ENCODE peak calls at places on chromosomes 6 and 20, in nine cellular contexts. W is RWPE2, Z is WTC11, Y is lower lobe of right lung, N is mucosa of descending colon, E is left lung, X is GM23338, I is A549, J is activated B cell treated with CpG ODN at 0.5 μM for 24 hours. G is an unnamed sample.

GRCh38 chr20:2595076-2595475 is 57.4 kb upstream of the NOP56 start:
- ATAC-seq in W (no peak), Z (no peak), Y (no peak), N (no peak), E (no peak), X (no peak), I (no peak), J (no peak), G (no peak)

GRCh38 chr6:2388554-2389324 is 143.3 kb upstream of the GMDS start:
- ATAC-seq in W (no peak), Z (no peak), Y (peak; percentile 17), N (no peak), E (no peak), X (no peak), I (no peak), J (no peak), G (no peak)

GRCh38 chr20:11045412-11046175 is 371.8 kb upstream of the JAG1 start:
- ATAC-seq in W (no peak), Z (no peak), Y (no peak), N (peak; percentile 78), E (no peak), X (no peak), I (no peak), J (no peak), G (no peak)

GRCh38 chr6:143966291-143966690 is 41.8 kb downstream of the PLAGL1 start:
- ATAC-seq in W (no peak), Z (no peak), Y (no peak), N (no peak), E (no peak), X (no peak), I (no peak), J (no peak), G (no peak)

GRCh38 chr20:58652606-58653303 is 1.7 kb downstream of the STX16 start:
- ATAC-seq in W (peak; percentile 20), Z (peak; percentile 2), Y (no peak), N (no peak), E (no peak), X (no peak), I (no peak), J (no peak), G (no peak)

GRCh38 chr6:41051873-41052272 is 1.1 kb upstream of the APOBEC2 start:
- ATAC-seq in W (no peak), Z (no peak), Y (no peak), N (no peak), E (no peak), X (no peak), I (no peak), J (peak; percentile 89), G (no peak)

GRCh38 chr6:90660971-90661370 is 74.1 kb upstream of the MAP3K7 start:
- ATAC-seq in W (no peak), Z (peak; percentile 46), Y (no peak), N (no peak), E (no peak), X (no peak), I (no peak), J (no peak), G (no peak)

GRCh38 chr20:5353624-5354496 is 37.1 kb upstream of the PROKR2 start:
- ATAC-seq in W (peak; percentile 92), Z (no peak), Y (no peak), N (peak; percentile 53), E (no peak), X (no peak), I (peak; percentile 72), J (no peak), G (no peak)

GRCh38 chr20:59151820-59152219 is 11.8 kb upstream of the ZNF831 start:
- ATAC-seq in W (no peak), Z (no peak), Y (no peak), N (no peak), E (no peak), X (no peak), I (no peak), J (no peak), G (no peak)

GRCh38 chr6:89887452-89888137 is 6.7 kb upstream of the GJA10 start:
- ATAC-seq in W (peak; percentile 33), Z (peak; percentile 85), Y (peak; percentile 57), N (no peak), E (peak; percentile 34), X (peak; percentile 87), I (no peak), J (no peak), G (no peak)

GRCh38 chr20:49983848-49984408 is 1.1 kb downstream of the SNAI1 start:
- ATAC-seq in W (no peak), Z (no peak), Y (no peak), N (no peak), E (no peak), X (no peak), I (no peak), J (no peak), G (no peak)

GRCh38 chr6:130107710-130108109 is 89.3 kb downstream of the L3MBTL3 start:
- ATAC-seq in W (no peak), Z (no peak), Y (no peak), N (no peak), E (no peak), X (no peak), I (no peak), J (peak; percentile 51), G (no peak)

GRCh38 chr6:85856235-85856634 is 213.5 kb upstream of the SYNCRIP start:
- ATAC-seq in W (no peak), Z (no peak), Y (no peak), N (no peak), E (no peak), X (no peak), I (no peak), J (no peak), G (no peak)

GRCh38 chr6:129475477-129476247 is 234.3 kb downstream of the ARHGAP18 start:
- ATAC-seq in W (no peak), Z (peak; percentile 61), Y (no peak), N (no peak), E (no peak), X (peak; percentile 31), I (no peak), J (no peak), G (no peak)

GRCh38 chr20:1062334-1063015 is 55.9 kb upstream of the PSMF1 start:
- ATAC-seq in W (peak; percentile 40), Z (peak; percentile 43), Y (no peak), N (peak; percentile 95), E (no peak), X (peak; percentile 53), I (no peak), J (no peak), G (no peak)

GRCh38 chr6:139490482-139490881 is 116.0 kb upstream of the CITED2 start:
- ATAC-seq in W (no peak), Z (no peak), Y (peak; percentile 50), N (peak; percentile 80), E (peak; percentile 27), X (no peak), I (no peak), J (peak; percentile 5), G (no peak)

GRCh38 chr6:15391500-15391899 is 145.6 kb downstream of the JARID2 start:
- ATAC-seq in W (no peak), Z (no peak), Y (no peak), N (no peak), E (no peak), X (no peak), I (no peak), J (no peak), G (no peak)

GRCh38 chr6:83593395-83593785 is 81.1 kb downstream of the PRSS35 start:
- ATAC-seq in W (no peak), Z (peak; percentile 17), Y (no peak), N (no peak), E (no peak), X (peak; percentile 26), I (no peak), J (no peak), G (no peak)

GRCh38 chr6:83590413-83590812 is 78.1 kb downstream of the PRSS35 start:
- ATAC-seq in W (no peak), Z (no peak), Y (no peak), N (no peak), E (peak; percentile 23), X (no peak), I (no peak), J (no peak), G (no peak)

GRCh38 chr6:83594936-83595335 is 82.6 kb downstream of the PRSS35 start:
- ATAC-seq in W (no peak), Z (no peak), Y (no peak), N (no peak), E (no peak), X (no peak), I (no peak), J (no peak), G (no peak)

GRCh38 chr6:83597511-83597910 is 85.2 kb downstream of the PRSS35 start:
- ATAC-seq in W (no peak), Z (no peak), Y (no peak), N (no peak), E (no peak), X (no peak), I (no peak), J (no peak), G (no peak)

DNA sequence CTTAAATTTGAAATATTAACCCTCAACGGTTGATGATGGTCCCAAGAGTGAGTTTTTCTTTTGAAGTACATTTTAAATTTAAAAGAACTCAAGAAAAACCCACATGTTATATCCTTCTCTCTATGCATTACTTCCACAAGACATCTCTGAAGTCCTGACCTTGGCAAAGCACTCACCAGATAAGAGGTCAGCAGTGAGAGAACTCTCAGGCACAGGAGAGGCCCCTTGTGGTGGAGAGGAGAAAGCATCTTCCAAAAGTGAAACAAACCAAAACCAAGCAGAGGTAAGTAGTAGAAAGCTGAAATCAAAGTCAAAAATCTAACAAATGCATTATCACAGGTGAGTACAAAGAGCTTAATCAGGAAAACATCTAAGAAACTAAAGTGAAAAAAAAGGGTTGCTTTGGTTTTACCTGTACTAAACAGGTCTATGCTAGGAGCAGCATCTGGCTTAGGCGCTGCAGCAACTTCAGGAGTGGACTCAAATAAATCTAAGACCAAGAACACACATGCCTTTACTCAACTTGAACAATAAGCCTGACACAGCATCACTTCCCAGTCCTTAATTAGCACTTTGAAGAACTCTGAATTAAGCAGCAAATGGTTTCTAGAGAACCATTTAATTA is 80.5 kb downstream of the PRSS35 start:
- ATAC-seq in W (peak; percentile 73), Z (peak; percentile 96), Y (no peak), N (peak; percentile 45), E (peak; percentile 63), X (peak; percentile 94), I (peak; percentile 84), J (no peak), G (no peak)
- TF ChIP-seq CTCF in W (peak; percentile 62), Z (peak; percentile 24), Y (peak; percentile 34), N (no peak), E (peak; percentile 10), X (peak; percentile 71), I (peak; percentile 41), J (no peak), G (no peak)

GRCh38 chr6:159461998-159462397 is 231.0 kb downstream of the SOD2 start:
- ATAC-seq in W (no peak), Z (no peak), Y (no peak), N (no peak), E (no peak), X (no peak), I (no peak), J (no peak), G (no peak)
- TF ChIP-seq CTCF in W (no peak), Z (no peak), Y (no peak), N (no peak), E (no peak), X (peak; percentile 17), I (no peak), J (no peak), G (no peak)

GRCh38 chr20:51318058-51318960 is 224.2 kb downstream of the NFATC2 start:
- ATAC-seq in W (peak; percentile 8), Z (peak; percentile 95), Y (peak; percentile 51), N (peak; percentile 97), E (peak; percentile 33), X (peak; percentile 97), I (no peak), J (peak; percentile 25), G (no peak)
- TF ChIP-seq CTCF in W (peak; percentile 80), Z (peak; percentile 96), Y (peak; percentile 52), N (peak; percentile 52), E (peak; percentile 34), X (peak; percentile 89), I (peak; percentile 43), J (no peak), G (no peak)

GRCh38 chr6:35258858-35259193 is 709 bp upstream of the ZNF76 start:
- ATAC-seq in W (peak; percentile 46), Z (peak; percentile 13), Y (no peak), N (peak; percentile 2), E (peak; percentile 11), X (peak; percentile 27), I (peak; percentile 54), J (peak; percentile 23), G (peak; percentile 16)
- TF ChIP-seq CTCF in W (no peak), Z (no peak), Y (no peak), N (no peak), E (no peak), X (no peak), I (no peak), J (no peak), G (no peak)